ENCODE peak calls at places on chromosomes 5 and 9, in six cellular contexts. One of them, this sample, is unnamed. For H3K9me3 and H3K4me1, the result is how much of the 10 kb centered on the place peaks cover.

GRCh38 chr5:3026651-3027050 is 275.2 kb upstream of the IRX2 start:
- DNase-seq in left ventricle myocardium inferior: no peak
- DNase-seq in fibroblast of lung: no peak
- DNase-seq in ovary: no peak
- DNase-seq in CD8-positive, alpha-beta T cell: no peak
- DNase-seq in ascending aorta: no peak
- DNase-seq in this sample: no peak

GRCh38 chr9:97704851-97705250 is 7.7 kb upstream of the XPA start:
- DNase-seq in left ventricle myocardium inferior: no peak
- DNase-seq in ovary: no peak
- DNase-seq in fibroblast of lung: peak
- DNase-seq in ascending aorta: no peak
- DNase-seq in CD8-positive, alpha-beta T cell: no peak
- DNase-seq in this sample: no peak

GRCh38 chr5:53114988-53115387 is 5.4 kb upstream of the MOCS2 start:
- DNase-seq in fibroblast of lung: no peak
- DNase-seq in ovary: no peak
- DNase-seq in CD8-positive, alpha-beta T cell: no peak
- DNase-seq in left ventricle myocardium inferior: no peak
- DNase-seq in ascending aorta: no peak
- DNase-seq in this sample: no peak

GRCh38 chr5:178462846-178463245 is 127.3 kb downstream of the COL23A1 start:
- DNase-seq in left ventricle myocardium inferior: no peak
- DNase-seq in ascending aorta: no peak
- DNase-seq in ovary: no peak
- DNase-seq in fibroblast of lung: no peak
- DNase-seq in CD8-positive, alpha-beta T cell: no peak
- DNase-seq in this sample: no peak

GRCh38 chr5:55708732-55709131 is 3.4 kb downstream of the SLC38A9 start:
- DNase-seq in CD8-positive, alpha-beta T cell: no peak
- DNase-seq in ovary: no peak
- DNase-seq in ascending aorta: no peak
- DNase-seq in left ventricle myocardium inferior: no peak
- DNase-seq in fibroblast of lung: peak
- DNase-seq in this sample: no peak

GRCh38 chr9:130866474-130866965 is 30.1 kb downstream of the QRFP start:
- DNase-seq in fibroblast of lung: peak
- DNase-seq in ovary: no peak
- DNase-seq in ascending aorta: peak
- DNase-seq in left ventricle myocardium inferior: no peak
- DNase-seq in CD8-positive, alpha-beta T cell: peak
- DNase-seq in this sample: no peak

GRCh38 chr9:95044731-95045508 is 272.6 kb downstream of the FANCC start:
- DNase-seq in fibroblast of lung: no peak
- DNase-seq in CD8-positive, alpha-beta T cell: no peak
- DNase-seq in left ventricle myocardium inferior: peak
- DNase-seq in ovary: no peak
- DNase-seq in ascending aorta: no peak
- DNase-seq in this sample: peak

GRCh38 chr5:180105827-180106312 is 34.3 kb upstream of the RNF130 start:
- DNase-seq in ascending aorta: no peak
- DNase-seq in left ventricle myocardium inferior: no peak
- DNase-seq in ovary: no peak
- DNase-seq in CD8-positive, alpha-beta T cell: no peak
- DNase-seq in fibroblast of lung: no peak
- DNase-seq in this sample: no peak

GRCh38 chr5:133974142-133974541 is 5.7 kb upstream of the C5orf15 start:
- DNase-seq in left ventricle myocardium inferior: no peak
- DNase-seq in ovary: no peak
- DNase-seq in CD8-positive, alpha-beta T cell: no peak
- DNase-seq in fibroblast of lung: no peak
- DNase-seq in ascending aorta: no peak
- DNase-seq in this sample: no peak

GRCh38 chr5:2156358-2157059 is 273.8 kb upstream of the IRX4 start:
- DNase-seq in ascending aorta: no peak
- DNase-seq in left ventricle myocardium inferior: no peak
- DNase-seq in ovary: no peak
- DNase-seq in CD8-positive, alpha-beta T cell: no peak
- DNase-seq in fibroblast of lung: no peak
- DNase-seq in this sample: no peak

GRCh38 chr9:18396102-18396728 is 77.7 kb upstream of the ADAMTSL1 start:
- DNase-seq in CD8-positive, alpha-beta T cell: no peak
- DNase-seq in left ventricle myocardium inferior: no peak
- DNase-seq in fibroblast of lung: peak
- DNase-seq in ascending aorta: no peak
- DNase-seq in ovary: no peak
- DNase-seq in this sample: no peak

GRCh38 chr5:54329731-54330709 is 19.6 kb upstream of the ARL15 start:
- DNase-seq in ovary: no peak
- DNase-seq in ascending aorta: no peak
- DNase-seq in left ventricle myocardium inferior: no peak
- DNase-seq in fibroblast of lung: peak
- DNase-seq in CD8-positive, alpha-beta T cell: no peak
- DNase-seq in this sample: no peak

GRCh38 chr5:169298193-169298592 is 2.7 kb downstream of the SLIT3 start:
- DNase-seq in left ventricle myocardium inferior: no peak
- DNase-seq in CD8-positive, alpha-beta T cell: no peak
- DNase-seq in fibroblast of lung: no peak
- DNase-seq in ovary: no peak
- DNase-seq in ascending aorta: no peak
- DNase-seq in this sample: no peak

GRCh38 chr9:12774861-12775367 is at the start of gene LURAP1L:
- DNase-seq in left ventricle myocardium inferior: peak
- DNase-seq in ascending aorta: peak
- DNase-seq in CD8-positive, alpha-beta T cell: no peak
- DNase-seq in ovary: peak
- DNase-seq in fibroblast of lung: peak
- DNase-seq in this sample: no peak

GRCh38 chr5:10173716-10174115 is 76.0 kb downstream of the ATPSCKMT start:
- DNase-seq in CD8-positive, alpha-beta T cell: no peak
- DNase-seq in fibroblast of lung: no peak
- DNase-seq in ovary: no peak
- DNase-seq in ascending aorta: no peak
- DNase-seq in left ventricle myocardium inferior: no peak
- DNase-seq in this sample: no peak

GRCh38 chr5:96655506-96655905 is 6.7 kb upstream of the CAST start:
- DNase-seq in ascending aorta: no peak
- DNase-seq in left ventricle myocardium inferior: no peak
- DNase-seq in fibroblast of lung: peak
- DNase-seq in ovary: no peak
- DNase-seq in CD8-positive, alpha-beta T cell: no peak
- DNase-seq in this sample: no peak

GRCh38 chr9:84751921-84752320 is 82.4 kb downstream of the NTRK2 start:
- DNase-seq in left ventricle myocardium inferior: no peak
- DNase-seq in ascending aorta: no peak
- DNase-seq in CD8-positive, alpha-beta T cell: no peak
- DNase-seq in ovary: no peak
- DNase-seq in fibroblast of lung: peak
- DNase-seq in this sample: no peak

GRCh38 chr5:96483878-96484277 is 50.8 kb upstream of the PCSK1 start:
- DNase-seq in ascending aorta: no peak
- DNase-seq in ovary: no peak
- DNase-seq in CD8-positive, alpha-beta T cell: no peak
- DNase-seq in fibroblast of lung: peak
- DNase-seq in left ventricle myocardium inferior: no peak
- DNase-seq in this sample: no peak

GRCh38 chr9:14813336-14814020 is 90.9 kb upstream of the CER1 start:
- DNase-seq in left ventricle myocardium inferior: no peak
- DNase-seq in fibroblast of lung: peak
- DNase-seq in CD8-positive, alpha-beta T cell: no peak
- DNase-seq in ascending aorta: no peak
- DNase-seq in ovary: no peak
- DNase-seq in this sample: no peak

GRCh38 chr5:148820778-148821395 is 5.5 kb upstream of the ADRB2 start:
- DNase-seq in left ventricle myocardium inferior: no peak
- DNase-seq in ovary: no peak
- DNase-seq in ascending aorta: no peak
- DNase-seq in fibroblast of lung: peak
- DNase-seq in CD8-positive, alpha-beta T cell: no peak
- DNase-seq in this sample: no peak

GRCh38 chr9:118891213-118891612 is 478.0 kb downstream of the BRINP1 start:
- DNase-seq in left ventricle myocardium inferior: no peak
- DNase-seq in fibroblast of lung: no peak
- DNase-seq in ascending aorta: no peak
- DNase-seq in ovary: no peak
- DNase-seq in CD8-positive, alpha-beta T cell: no peak
- DNase-seq in this sample: no peak

GRCh38 chr9:118896356-118897000 is 472.8 kb downstream of the BRINP1 start:
- DNase-seq in left ventricle myocardium inferior: no peak
- DNase-seq in CD8-positive, alpha-beta T cell: no peak
- DNase-seq in ovary: no peak
- DNase-seq in ascending aorta: no peak
- DNase-seq in fibroblast of lung: peak
- DNase-seq in this sample: no peak
- H3K9me3 ChIP-seq in left ventricle myocardium inferior: under half
- H3K9me3 ChIP-seq in CD8-positive, alpha-beta T cell: under half
- H3K9me3 ChIP-seq in ovary: under half
- H3K9me3 ChIP-seq in ascending aorta: under half
- H3K9me3 ChIP-seq in fibroblast of lung: under half
- H3K9me3 ChIP-seq in this sample: under half

DNA sequence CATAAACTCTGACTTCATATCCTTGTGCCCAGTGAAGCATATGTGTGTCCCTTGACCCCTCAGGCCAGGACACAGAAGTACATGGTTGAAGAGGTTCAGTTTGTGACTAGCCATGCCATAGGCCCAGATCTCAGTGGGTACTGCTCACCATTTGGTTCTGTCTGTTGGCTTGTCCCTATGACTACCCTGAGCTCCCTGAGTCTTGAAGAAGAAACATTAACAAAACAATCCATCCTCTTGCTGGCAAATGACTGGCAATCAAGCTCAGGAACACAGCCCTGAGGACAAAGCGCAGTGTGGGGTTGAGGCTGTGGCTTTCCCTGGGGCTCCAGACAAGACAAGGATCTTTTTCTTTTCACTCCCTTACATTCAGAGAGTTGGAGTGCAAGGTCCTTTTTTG is 46.3 kb downstream of the TNFAIP8 start:
- DNase-seq in left ventricle myocardium inferior: no peak
- DNase-seq in ascending aorta: no peak
- DNase-seq in CD8-positive, alpha-beta T cell: no peak
- DNase-seq in ovary: no peak
- DNase-seq in fibroblast of lung: no peak
- DNase-seq in this sample: no peak
- H3K4me1 ChIP-seq in left ventricle myocardium inferior: under half
- H3K4me1 ChIP-seq in ascending aorta: under half
- H3K4me1 ChIP-seq in CD8-positive, alpha-beta T cell: under half
- H3K4me1 ChIP-seq in ovary: under half
- H3K4me1 ChIP-seq in fibroblast of lung: under half
- H3K4me1 ChIP-seq in this sample: under half

DNA sequence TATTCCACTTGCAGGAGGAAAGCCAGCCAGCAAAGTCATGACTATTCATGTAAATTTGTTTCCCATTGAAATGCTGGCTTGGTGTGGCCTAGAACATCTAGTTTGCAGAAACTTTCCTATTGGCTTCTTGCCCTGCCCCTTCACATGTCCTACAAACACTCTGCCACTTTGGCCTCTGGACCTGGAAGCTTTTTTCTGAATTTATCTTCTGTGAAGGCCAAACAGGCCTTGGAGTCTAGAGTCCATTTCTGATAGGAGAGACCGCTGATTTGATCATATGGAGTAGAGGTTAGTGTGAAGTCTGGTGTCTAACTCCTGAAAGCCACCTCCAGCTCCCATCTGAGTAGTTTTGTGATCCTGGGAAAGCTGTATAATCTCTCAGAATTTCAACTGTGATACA is 212.2 kb downstream of the DMRT2 start:
- DNase-seq in ascending aorta: no peak
- DNase-seq in ovary: no peak
- DNase-seq in CD8-positive, alpha-beta T cell: no peak
- DNase-seq in left ventricle myocardium inferior: no peak
- DNase-seq in fibroblast of lung: no peak
- DNase-seq in this sample: no peak
- H3K9me3 ChIP-seq in ascending aorta: under half
- H3K9me3 ChIP-seq in ovary: under half
- H3K9me3 ChIP-seq in CD8-positive, alpha-beta T cell: under half
- H3K9me3 ChIP-seq in left ventricle myocardium inferior: under half
- H3K9me3 ChIP-seq in fibroblast of lung: under half
- H3K9me3 ChIP-seq in this sample: under half

GRCh38 chr9:133161542-133161950 is 2.2 kb downstream of the GBGT1 start:
- DNase-seq in ovary: no peak
- DNase-seq in CD8-positive, alpha-beta T cell: no peak
- DNase-seq in fibroblast of lung: no peak
- DNase-seq in ascending aorta: no peak
- DNase-seq in left ventricle myocardium inferior: no peak
- DNase-seq in this sample: peak

GRCh38 chr9:133155156-133155555 is 8.6 kb downstream of the GBGT1 start:
- DNase-seq in fibroblast of lung: no peak
- DNase-seq in CD8-positive, alpha-beta T cell: no peak
- DNase-seq in left ventricle myocardium inferior: peak
- DNase-seq in ascending aorta: no peak
- DNase-seq in ovary: no peak
- DNase-seq in this sample: peak

GRCh38 chr9:133160742-133161541 is 2.8 kb downstream of the GBGT1 start:
- DNase-seq in left ventricle myocardium inferior: peak
- DNase-seq in ascending aorta: peak
- DNase-seq in fibroblast of lung: peak
- DNase-seq in CD8-positive, alpha-beta T cell: no peak
- DNase-seq in ovary: peak
- DNase-seq in this sample: peak

GRCh38 chr9:133162802-133163558 is 734 bp downstream of the GBGT1 start:
- DNase-seq in ascending aorta: peak
- DNase-seq in fibroblast of lung: no peak
- DNase-seq in left ventricle myocardium inferior: no peak
- DNase-seq in CD8-positive, alpha-beta T cell: no peak
- DNase-seq in ovary: no peak
- DNase-seq in this sample: peak

GRCh38 chr9:133158695-133159094 is 5.0 kb downstream of the GBGT1 start:
- DNase-seq in fibroblast of lung: no peak
- DNase-seq in ovary: no peak
- DNase-seq in ascending aorta: no peak
- DNase-seq in left ventricle myocardium inferior: no peak
- DNase-seq in CD8-positive, alpha-beta T cell: no peak
- DNase-seq in this sample: peak
- H3K4me1 ChIP-seq in fibroblast of lung: under half
- H3K4me1 ChIP-seq in ovary: under half
- H3K4me1 ChIP-seq in ascending aorta: under half
- H3K4me1 ChIP-seq in left ventricle myocardium inferior: under half
- H3K4me1 ChIP-seq in CD8-positive, alpha-beta T cell: under half
- H3K4me1 ChIP-seq in this sample: under half